ENCODE peak calls at places on chromosomes 6 and 20, in nine cellular contexts. I is stomach, U is lung, E is lower lobe of right lung, W is neural progenitor cell, X is upper lobe of right lung, V is heart left ventricle, Y is fibroblast of lung, M is astrocyte. J is an unnamed sample.

GRCh38 chr6:156146891-156147290 is 630.3 kb upstream of the ARID1B start:
- DNase-seq in I (no peak), U (no peak), E (no peak), W (no peak), X (no peak), V (no peak), Y (no peak), M (no peak), J (no peak)

GRCh38 chr6:113645576-113645970 is 211.6 kb upstream of the MARCKS start:
- DNase-seq in I (no peak), U (no peak), E (no peak), W (no peak), X (no peak), V (no peak), Y (peak), M (peak), J (peak)

GRCh38 chr20:39070484-39071231 is 108.5 kb downstream of the DHX35 start:
- DNase-seq in I (no peak), U (no peak), E (no peak), W (no peak), X (no peak), V (no peak), Y (peak), M (peak), J (peak)

GRCh38 chr6:109456710-109457595 is 1.4 kb upstream of the MICAL1 start:
- DNase-seq in I (peak), U (peak), E (peak), W (no peak), X (no peak), V (peak), Y (peak), M (peak), J (no peak)

GRCh38 chr20:53875452-53875851 is 194.9 kb downstream of the BCAS1 start:
- DNase-seq in I (peak), U (peak), E (peak), W (no peak), X (peak), V (no peak), Y (no peak), M (no peak), J (no peak)

GRCh38 chr20:4835244-4836177 is 113.8 kb downstream of the PRND start:
- DNase-seq in I (no peak), U (no peak), E (peak), W (no peak), X (no peak), V (peak), Y (peak), M (peak), J (no peak)

GRCh38 chr6:11712760-11713159 is 65.8 kb downstream of the ADTRP start:
- DNase-seq in I (no peak), U (peak), E (no peak), W (no peak), X (no peak), V (peak), Y (peak), M (no peak), J (no peak)

GRCh38 chr6:148200302-148200701 is 142.3 kb upstream of the SASH1 start:
- DNase-seq in I (peak), U (no peak), E (no peak), W (no peak), X (no peak), V (no peak), Y (no peak), M (no peak), J (no peak)

GRCh38 chr6:106508836-106509235 is 120.5 kb downstream of the RTN4IP1 start:
- DNase-seq in I (no peak), U (no peak), E (no peak), W (no peak), X (no peak), V (no peak), Y (peak), M (no peak), J (no peak)

GRCh38 chr20:61502433-61502832 is 250.4 kb downstream of the CDH4 start:
- DNase-seq in I (no peak), U (no peak), E (no peak), W (no peak), X (no peak), V (no peak), Y (no peak), M (peak), J (no peak)

GRCh38 chr6:156065838-156066237 is 610.2 kb upstream of the NOX3 start:
- DNase-seq in I (no peak), U (no peak), E (no peak), W (no peak), X (no peak), V (no peak), Y (no peak), M (no peak), J (no peak)

GRCh38 chr20:14093652-14094051 is 98.3 kb downstream of the MACROD2 start:
- DNase-seq in I (peak), U (peak), E (no peak), W (no peak), X (no peak), V (no peak), Y (no peak), M (no peak), J (no peak)

GRCh38 chr6:133923938-133924593 is 29.0 kb upstream of the TBPL1 start:
- DNase-seq in I (peak), U (peak), E (no peak), W (peak), X (no peak), V (peak), Y (peak), M (peak), J (peak)

GRCh38 chr20:43925786-43926185 is 11.1 kb downstream of the TOX2 start:
- DNase-seq in I (no peak), U (no peak), E (no peak), W (no peak), X (peak), V (no peak), Y (peak), M (peak), J (no peak)

GRCh38 chr6:52227495-52227894 is 16.8 kb downstream of the IL17F start:
- DNase-seq in I (no peak), U (no peak), E (no peak), W (no peak), X (no peak), V (no peak), Y (no peak), M (no peak), J (no peak)

GRCh38 chr6:46932941-46933340 is 11.2 kb upstream of the ADGRF5 start:
- DNase-seq in I (no peak), U (no peak), E (no peak), W (no peak), X (no peak), V (no peak), Y (peak), M (peak), J (no peak)

GRCh38 chr6:32940656-32941411 is at the start of gene HLA-DMB:
- DNase-seq in I (peak), U (peak), E (peak), W (peak), X (peak), V (peak), Y (peak), M (peak), J (peak)

GRCh38 chr6:169251371-169251802 is 2.3 kb downstream of the THBS2 start:
- DNase-seq in I (peak), U (no peak), E (no peak), W (no peak), X (no peak), V (no peak), Y (peak), M (no peak), J (no peak)

GRCh38 chr20:45745015-45745414 is 22.9 kb downstream of the SPINT4 start:
- DNase-seq in I (no peak), U (no peak), E (no peak), W (no peak), X (no peak), V (no peak), Y (no peak), M (no peak), J (no peak)

GRCh38 chr6:50381106-50381415 is 331.3 kb upstream of the DEFB112 start:
- DNase-seq in I (no peak), U (no peak), E (no peak), W (peak), X (no peak), V (no peak), Y (peak), M (no peak), J (no peak)
- TF ChIP-seq CTCF in I (no peak), U (no peak), E (no peak), W (peak), X (no peak), V (no peak), Y (no peak), M (no peak), J (no peak)

GRCh38 chr6:108106261-108106660 is 31.7 kb upstream of the OSTM1 start:
- DNase-seq in I (no peak), U (no peak), E (no peak), W (peak), X (no peak), V (no peak), Y (no peak), M (no peak), J (no peak)

GRCh38 chr6:108102965-108103364 is 28.4 kb upstream of the OSTM1 start:
- DNase-seq in I (no peak), U (no peak), E (no peak), W (no peak), X (no peak), V (no peak), Y (no peak), M (no peak), J (no peak)

GRCh38 chr6:108106694-108107093 is 32.2 kb upstream of the OSTM1 start:
- DNase-seq in I (no peak), U (no peak), E (no peak), W (no peak), X (no peak), V (no peak), Y (no peak), M (no peak), J (no peak)

GRCh38 chr6:108107102-108107501 is 32.6 kb upstream of the OSTM1 start:
- DNase-seq in I (no peak), U (no peak), E (no peak), W (no peak), X (no peak), V (no peak), Y (no peak), M (no peak), J (no peak)

DNA sequence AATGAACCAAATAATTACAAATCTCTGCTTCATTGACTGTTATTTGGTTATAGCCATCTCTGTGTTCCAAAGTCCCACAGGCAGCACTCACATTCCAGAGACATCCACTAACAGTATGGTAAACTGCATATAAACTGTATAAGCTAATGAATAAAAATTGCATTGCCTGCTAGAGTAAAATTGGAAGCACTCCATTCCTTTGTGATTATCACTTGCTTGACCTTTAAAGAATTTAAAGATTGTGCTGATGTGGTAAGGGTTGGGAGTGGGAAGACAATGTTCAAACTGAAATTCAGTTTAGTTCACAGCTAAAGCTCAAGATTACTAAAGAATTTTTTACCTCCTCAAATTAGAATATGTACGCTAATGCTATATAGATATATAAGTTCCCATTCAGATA is 31.0 kb upstream of the OSTM1 start:
- DNase-seq in I (no peak), U (no peak), E (no peak), W (no peak), X (no peak), V (no peak), Y (no peak), M (peak), J (no peak)
- H3K27ac ChIP-seq in I (no peak), U (no peak), E (no peak), W (no peak), X (no peak), V (no peak), Y (no peak), M (no peak), J (no peak)

GRCh38 chr6:1931817-1932216 is 313.6 kb downstream of the GMDS start:
- DNase-seq in I (no peak), U (no peak), E (no peak), W (no peak), X (no peak), V (no peak), Y (no peak), M (no peak), J (no peak)

GRCh38 chr6:1930356-1930755 is 315.0 kb downstream of the GMDS start:
- DNase-seq in I (no peak), U (no peak), E (no peak), W (no peak), X (no peak), V (no peak), Y (no peak), M (peak), J (no peak)

GRCh38 chr6:1929931-1930330 is 315.5 kb downstream of the GMDS start:
- DNase-seq in I (no peak), U (no peak), E (no peak), W (no peak), X (no peak), V (no peak), Y (no peak), M (no peak), J (no peak)

DNA sequence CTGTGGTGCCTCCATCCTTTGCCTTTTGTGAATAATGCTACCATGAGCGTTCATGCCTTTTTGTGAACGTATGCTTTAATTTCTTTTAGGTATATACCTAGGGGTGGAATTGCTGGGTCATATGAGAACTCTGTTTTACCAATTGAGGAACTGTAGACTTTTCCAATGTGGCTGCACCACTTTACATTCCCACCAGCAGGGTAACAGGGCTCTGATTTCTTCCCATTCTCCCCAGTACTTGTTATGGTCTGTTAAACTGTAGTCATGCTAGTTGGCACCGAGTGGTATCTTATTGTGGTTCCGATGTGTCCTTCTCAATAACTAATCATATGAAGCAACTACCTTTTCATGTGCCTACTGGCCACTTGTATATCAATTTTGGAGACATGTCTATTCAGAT is 312.1 kb downstream of the GMDS start:
- DNase-seq in I (no peak), U (no peak), E (no peak), W (no peak), X (no peak), V (no peak), Y (no peak), M (no peak), J (no peak)
- TF ChIP-seq CTCF in I (no peak), U (no peak), E (no peak), W (no peak), X (no peak), V (no peak), Y (no peak), M (no peak), J (no peak)

GRCh38 chr6:16129623-16130243 is 847 bp downstream of the MYLIP start:
- DNase-seq in I (peak), U (no peak), E (peak), W (peak), X (peak), V (peak), Y (peak), M (no peak), J (peak)
- H3K27ac ChIP-seq in I (peak), U (peak), E (peak), W (no peak), X (peak), V (peak), Y (peak), M (no peak), J (peak)

GRCh38 chr6:157290797-157291196 is 32.5 kb downstream of the TMEM242 start:
- DNase-seq in I (no peak), U (no peak), E (no peak), W (no peak), X (peak), V (no peak), Y (no peak), M (no peak), J (no peak)

GRCh38 chr6:157289764-157290163 is 33.6 kb downstream of the TMEM242 start:
- DNase-seq in I (no peak), U (no peak), E (no peak), W (no peak), X (no peak), V (no peak), Y (no peak), M (no peak), J (no peak)

GRCh38 chr6:157287247-157287850 is 36.0 kb downstream of the TMEM242 start:
- DNase-seq in I (no peak), U (no peak), E (no peak), W (no peak), X (no peak), V (no peak), Y (no peak), M (no peak), J (no peak)

GRCh38 chr6:157287923-157288322 is 35.4 kb downstream of the TMEM242 start:
- DNase-seq in I (no peak), U (no peak), E (no peak), W (no peak), X (no peak), V (no peak), Y (no peak), M (no peak), J (no peak)

DNA sequence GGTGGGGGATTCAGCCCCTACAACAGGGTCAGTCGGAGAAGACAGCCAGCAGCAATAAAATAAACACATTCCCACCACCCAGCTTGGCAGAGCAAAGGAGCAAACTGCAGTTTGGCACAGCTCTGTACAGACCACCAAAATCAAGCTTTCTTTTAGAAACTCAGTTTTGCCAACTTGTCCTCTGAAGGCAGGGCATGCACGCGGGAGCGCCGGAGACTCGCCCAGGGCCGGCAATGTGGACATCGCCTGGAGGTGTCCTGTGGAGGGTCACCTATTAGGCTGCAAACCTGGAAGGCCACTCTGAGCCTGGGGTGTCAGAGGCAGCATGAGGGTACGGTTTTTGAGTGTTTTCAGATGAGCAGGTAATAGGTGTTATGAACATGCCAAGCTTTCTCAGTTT is 34.7 kb downstream of the TMEM242 start:
- DNase-seq in I (no peak), U (no peak), E (no peak), W (no peak), X (no peak), V (no peak), Y (no peak), M (no peak), J (no peak)
- TF ChIP-seq CTCF in I (no peak), U (no peak), E (no peak), W (no peak), X (no peak), V (no peak), Y (no peak), M (no peak), J (no peak)

DNA sequence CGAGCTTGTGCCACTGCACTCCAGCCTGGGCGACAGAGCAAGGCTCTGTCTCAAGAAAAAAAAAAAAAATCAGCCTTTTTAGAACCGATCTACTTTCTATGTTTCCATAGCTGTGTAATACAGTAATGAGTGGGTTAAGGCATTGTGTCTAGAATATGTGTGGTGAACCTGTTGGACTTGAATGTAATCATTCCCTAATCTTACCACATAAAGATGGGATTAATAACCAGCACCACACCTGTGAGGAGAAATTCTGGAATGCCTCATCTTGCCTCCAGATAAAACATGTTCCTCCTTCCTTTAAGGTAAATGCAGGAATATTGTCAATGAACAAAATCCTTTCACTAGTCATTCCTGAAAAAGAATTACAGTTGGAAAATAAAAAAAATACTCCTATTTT is 43.7 kb downstream of the MAPK14 start:
- DNase-seq in I (no peak), U (no peak), E (no peak), W (no peak), X (no peak), V (no peak), Y (no peak), M (no peak), J (no peak)
- H3K27ac ChIP-seq in I (no peak), U (no peak), E (no peak), W (no peak), X (no peak), V (no peak), Y (no peak), M (no peak), J (no peak)

GRCh38 chr6:170281331-170282292 is 9.3 kb downstream of the DLL1 start:
- DNase-seq in I (peak), U (no peak), E (no peak), W (no peak), X (peak), V (no peak), Y (no peak), M (no peak), J (no peak)

GRCh38 chr6:170283212-170284081 is 7.4 kb downstream of the DLL1 start:
- DNase-seq in I (peak), U (no peak), E (no peak), W (no peak), X (peak), V (no peak), Y (no peak), M (no peak), J (no peak)

GRCh38 chr6:170284126-170284773 is 6.6 kb downstream of the DLL1 start:
- DNase-seq in I (peak), U (no peak), E (no peak), W (no peak), X (peak), V (no peak), Y (no peak), M (no peak), J (no peak)

GRCh38 chr6:170280689-170281045 is 10.2 kb downstream of the DLL1 start:
- DNase-seq in I (no peak), U (no peak), E (no peak), W (no peak), X (no peak), V (no peak), Y (peak), M (no peak), J (no peak)

DNA sequence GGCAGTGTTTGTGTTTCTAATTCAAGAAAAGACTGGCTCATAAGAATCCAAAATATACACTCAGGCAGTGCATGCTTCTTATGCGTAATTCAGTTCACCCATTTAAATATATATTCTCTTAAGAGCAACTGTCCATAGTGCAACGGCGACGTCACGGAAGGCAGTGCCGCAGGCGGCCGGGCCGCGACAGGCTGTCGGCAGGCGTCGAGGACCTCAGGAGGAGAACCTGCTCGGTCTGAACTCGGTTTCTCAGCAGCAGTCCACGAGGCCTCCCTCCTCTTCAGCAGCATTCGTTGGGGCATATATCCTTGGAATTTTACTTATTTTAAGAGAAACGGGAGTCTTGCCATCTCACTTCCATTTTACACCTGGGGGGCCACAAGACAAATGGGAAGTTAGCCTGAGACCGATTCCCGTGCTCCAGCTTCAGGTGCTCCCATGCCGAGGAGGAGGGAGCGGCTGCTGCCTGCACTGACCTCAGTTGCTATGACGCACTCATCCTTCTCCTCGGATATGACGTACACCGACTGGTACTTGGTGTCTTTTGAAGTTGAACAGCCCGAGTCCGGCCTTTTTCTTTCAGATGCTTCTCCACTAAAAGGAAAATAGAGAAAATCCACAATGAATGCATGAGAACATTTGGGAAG is 8.2 kb downstream of the DLL1 start:
- DNase-seq in I (peak), U (no peak), E (no peak), W (no peak), X (peak), V (no peak), Y (no peak), M (no peak), J (no peak)
- TF ChIP-seq CTCF in I (no peak), U (no peak), E (no peak), W (no peak), X (no peak), V (no peak), Y (no peak), M (no peak), J (no peak)

J was measured in RWPE1.